ENCODE peak calls at places on chromosomes 6 and 20, in four cellular contexts. P is esophagus squamous epithelium, J is Calu3, D is glutamatergic neuron. L is an unnamed sample.

GRCh38 chr6:28980797-28981390 is 24.2 kb downstream of the ZNF311 start:
- DNase-seq in P (no peak), J (peak; percentile 85), D (peak; percentile 69), L (no peak)

GRCh38 chr6:114162691-114163090 is 180.1 kb downstream of the HS3ST5 start:
- DNase-seq in P (no peak), J (no peak), D (no peak), L (no peak)

GRCh38 chr6:67009818-67010217 is 1302.8 kb upstream of the EYS start:
- DNase-seq in P (no peak), J (no peak), D (no peak), L (no peak)

GRCh38 chr6:70164556-70164955 is 138.3 kb downstream of the COL9A1 start:
- DNase-seq in P (no peak), J (no peak), D (no peak), L (no peak)

GRCh38 chr6:47524136-47524840 is 46.7 kb downstream of the CD2AP start:
- DNase-seq in P (no peak), J (no peak), D (no peak), L (no peak)

GRCh38 chr6:169244684-169245383 is 8.8 kb downstream of the THBS2 start:
- DNase-seq in P (no peak), J (no peak), D (no peak), L (no peak)

GRCh38 chr20:59810376-59811187 is 122.9 kb downstream of the SYCP2 start:
- DNase-seq in P (no peak), J (no peak), D (no peak), L (no peak)

GRCh38 chr6:72272958-72273357 is 348.9 kb upstream of the KCNQ5 start:
- DNase-seq in P (no peak), J (no peak), D (no peak), L (no peak)

GRCh38 chr20:21804779-21805178 is 99.3 kb downstream of the PAX1 start:
- DNase-seq in P (no peak), J (no peak), D (no peak), L (no peak)

GRCh38 chr20:47927385-47927851 is 142.1 kb upstream of the SULF2 start:
- DNase-seq in P (no peak), J (no peak), D (no peak), L (no peak)

GRCh38 chr20:33644313-33645071 is 17.6 kb upstream of the C20orf144 start:
- DNase-seq in P (no peak), J (no peak), D (no peak), L (no peak)

GRCh38 chr20:3874194-3874824 is 14.9 kb upstream of the PANK2 start:
- DNase-seq in P (no peak), J (no peak), D (no peak), L (no peak)

GRCh38 chr6:113015249-113015648 is 668.1 kb downstream of the RFPL4B start:
- DNase-seq in P (no peak), J (no peak), D (no peak), L (no peak)

GRCh38 chr20:1434571-1435336 is 31.9 kb downstream of the NSFL1C start:
- DNase-seq in P (peak; percentile 12), J (no peak), D (no peak), L (no peak)

GRCh38 chr6:143583542-143584330 is 72.2 kb upstream of the FUCA2 start:
- DNase-seq in P (no peak), J (no peak), D (no peak), L (no peak)

GRCh38 chr6:132912273-132912672 is 97.9 kb downstream of the RPS12 start:
- DNase-seq in P (no peak), J (no peak), D (no peak), L (no peak)

GRCh38 chr20:32582659-32583580 is 2.2 kb downstream of the NOL4L start:
- DNase-seq in P (no peak), J (no peak), D (peak; percentile 90), L (peak; percentile 77)

GRCh38 chr6:6379573-6379972 is 59.1 kb upstream of the F13A1 start:
- DNase-seq in P (no peak), J (no peak), D (no peak), L (no peak)

GRCh38 chr6:136125585-136125984 is 124.5 kb downstream of the MTFR2 start:
- DNase-seq in P (no peak), J (no peak), D (no peak), L (no peak)

GRCh38 chr20:58981564-58982364 is 708 bp downstream of the NELFCD start:
- DNase-seq in P (no peak), J (peak; percentile 25), D (no peak), L (no peak)

GRCh38 chr6:30041221-30041620 is 19.8 kb upstream of the POLR1H start:
- DNase-seq in P (no peak), J (no peak), D (no peak), L (no peak)

GRCh38 chr20:8428988-8429387 is 296.9 kb downstream of the PLCB1 start:
- DNase-seq in P (no peak), J (no peak), D (no peak), L (no peak)

GRCh38 chr6:149043476-149044130 is 273.9 kb upstream of the TAB2 start:
- DNase-seq in P (no peak), J (no peak), D (peak; percentile 64), L (no peak)

GRCh38 chr20:16423311-16424212 is 149.7 kb downstream of the KIF16B start:
- DNase-seq in P (no peak), J (no peak), D (no peak), L (no peak)

GRCh38 chr20:47887064-47887463 is 101.8 kb upstream of the SULF2 start:
- DNase-seq in P (no peak), J (no peak), D (no peak), L (no peak)

GRCh38 chr6:109456283-109456583 is 661 bp upstream of the MICAL1 start:
- DNase-seq in P (no peak), J (no peak), D (no peak), L (no peak)

GRCh38 chr6:72861935-72862432 is 240.1 kb downstream of the KCNQ5 start:
- DNase-seq in P (no peak), J (no peak), D (no peak), L (no peak)

GRCh38 chr20:20321917-20322316 is 46.0 kb upstream of the INSM1 start:
- DNase-seq in P (no peak), J (no peak), D (no peak), L (no peak)

GRCh38 chr6:87574237-87574636 is 15.6 kb downstream of the RARS2 start:
- DNase-seq in P (no peak), J (no peak), D (no peak), L (no peak)

GRCh38 chr6:24680582-24680981 is 13.7 kb downstream of the ACOT13 start:
- DNase-seq in P (no peak), J (no peak), D (no peak), L (no peak)

GRCh38 chr6:154721460-154721859 is 11.8 kb upstream of the SCAF8 start:
- DNase-seq in P (no peak), J (peak; percentile 9), D (no peak), L (no peak)

GRCh38 chr6:56713285-56713684 is 70.6 kb upstream of the DST start:
- DNase-seq in P (no peak), J (peak; percentile 69), D (no peak), L (no peak)

GRCh38 chr20:15923030-15923776 is 650.0 kb downstream of the KIF16B start:
- DNase-seq in P (no peak), J (no peak), D (no peak), L (no peak)

GRCh38 chr6:35919085-35919826 is 1.6 kb downstream of the SRPK1 start:
- DNase-seq in P (no peak), J (no peak), D (no peak), L (no peak)

GRCh38 chr6:156866181-156866862 is 89.1 kb downstream of the ARID1B start:
- DNase-seq in P (no peak), J (no peak), D (no peak), L (no peak)

GRCh38 chr20:61584851-61585250 is 332.8 kb downstream of the CDH4 start:
- DNase-seq in P (no peak), J (no peak), D (no peak), L (no peak)

GRCh38 chr6:83838727-83839126 is 14.4 kb upstream of the RIPPLY2 start:
- DNase-seq in P (no peak), J (no peak), D (no peak), L (no peak)
- TF ChIP-seq CTCF in P (no peak), J (no peak), D (no peak), L (no peak)

GRCh38 chr20:6525447-6526303 is 241.8 kb upstream of the BMP2 start:
- DNase-seq in P (no peak), J (peak; percentile 5), D (no peak), L (no peak)
- TF ChIP-seq CTCF in P (no peak), J (no peak), D (no peak), L (no peak)

GRCh38 chr6:145507251-145507650 is 228.1 kb downstream of the EPM2A start:
- DNase-seq in P (no peak), J (no peak), D (no peak), L (no peak)

GRCh38 chr6:145506554-145506953 is 228.8 kb downstream of the EPM2A start:
- DNase-seq in P (no peak), J (no peak), D (no peak), L (no peak)

GRCh38 chr6:145502417-145502816 is 232.9 kb downstream of the EPM2A start:
- DNase-seq in P (no peak), J (no peak), D (no peak), L (no peak)

DNA sequence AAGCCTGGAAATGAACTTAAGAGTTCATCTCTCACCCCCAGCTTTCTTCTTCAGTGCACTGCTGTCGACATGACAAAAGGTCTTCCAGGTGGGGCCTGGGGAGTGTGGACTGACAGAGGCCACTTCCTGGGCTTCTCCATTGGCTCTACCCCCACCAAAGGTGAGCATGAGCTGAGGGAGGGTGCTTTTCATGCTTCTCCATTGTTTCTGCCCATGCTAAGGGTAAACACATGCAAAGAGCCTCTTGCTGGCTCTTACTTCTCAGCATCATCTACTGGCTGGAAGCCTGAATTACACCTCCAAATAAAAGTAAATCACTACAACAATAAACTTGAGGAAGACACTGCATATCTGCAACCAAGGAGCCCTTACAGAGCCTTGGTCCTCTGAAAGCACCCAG is 227.2 kb downstream of the EPM2A start:
- DNase-seq in P (no peak), J (no peak), D (no peak), L (no peak)
- TF ChIP-seq CTCF in P (no peak), J (peak; percentile 25), D (no peak), L (no peak)

GRCh38 chr20:57047281-57048026 is 219.0 kb downstream of the BMP7 start:
- DNase-seq in P (no peak), J (peak; percentile 44), D (peak; percentile 46), L (no peak)
- TF ChIP-seq CTCF in P (no peak), J (peak; percentile 25), D (no peak), L (peak; percentile 65)

GRCh38 chr6:163408352-163408991 is 6.0 kb upstream of the QKI start:
- DNase-seq in P (no peak), J (no peak), D (no peak), L (no peak)
- TF ChIP-seq CTCF in P (no peak), J (no peak), D (no peak), L (no peak)

L was measured in chondrocyte.